ENCODE peak calls at places on chromosomes 6 and 20, in ten cellular contexts. One of them, this sample, is unnamed.

GRCh38 chr6:131368077-131368911 is 204.7 kb upstream of the ARG1 start:
- DNase-seq in upper lobe of right lung: peak
- DNase-seq in dorsolateral prefrontal cortex: peak
- DNase-seq in CD4-positive, alpha-beta T cell: no peak
- DNase-seq in lung: peak
- DNase-seq in aorta: peak
- DNase-seq in brain microvascular endothelial cell: no peak
- DNase-seq in sigmoid colon: no peak
- DNase-seq in CD8-positive, alpha-beta T cell: no peak
- DNase-seq in ovary: peak
- DNase-seq in this sample: no peak

GRCh38 chr6:45836984-45837383 is 178.7 kb downstream of the CLIC5 start:
- DNase-seq in upper lobe of right lung: no peak
- DNase-seq in dorsolateral prefrontal cortex: no peak
- DNase-seq in CD4-positive, alpha-beta T cell: no peak
- DNase-seq in lung: no peak
- DNase-seq in aorta: no peak
- DNase-seq in brain microvascular endothelial cell: no peak
- DNase-seq in sigmoid colon: no peak
- DNase-seq in CD8-positive, alpha-beta T cell: no peak
- DNase-seq in ovary: no peak
- DNase-seq in this sample: no peak

GRCh38 chr6:157613011-157613522 is 210.0 kb upstream of the SNX9 start:
- DNase-seq in upper lobe of right lung: no peak
- DNase-seq in dorsolateral prefrontal cortex: no peak
- DNase-seq in CD4-positive, alpha-beta T cell: no peak
- DNase-seq in lung: no peak
- DNase-seq in aorta: no peak
- DNase-seq in brain microvascular endothelial cell: peak
- DNase-seq in sigmoid colon: no peak
- DNase-seq in CD8-positive, alpha-beta T cell: no peak
- DNase-seq in ovary: no peak
- DNase-seq in this sample: no peak

GRCh38 chr6:118892248-118893094 is 1.5 kb upstream of the ASF1A start:
- DNase-seq in upper lobe of right lung: no peak
- DNase-seq in dorsolateral prefrontal cortex: no peak
- DNase-seq in CD4-positive, alpha-beta T cell: no peak
- DNase-seq in lung: no peak
- DNase-seq in aorta: no peak
- DNase-seq in brain microvascular endothelial cell: no peak
- DNase-seq in sigmoid colon: no peak
- DNase-seq in CD8-positive, alpha-beta T cell: no peak
- DNase-seq in ovary: no peak
- DNase-seq in this sample: no peak

GRCh38 chr6:148959008-148959407 is 212.2 kb downstream of the UST start:
- DNase-seq in upper lobe of right lung: no peak
- DNase-seq in dorsolateral prefrontal cortex: no peak
- DNase-seq in CD4-positive, alpha-beta T cell: no peak
- DNase-seq in lung: no peak
- DNase-seq in aorta: no peak
- DNase-seq in brain microvascular endothelial cell: no peak
- DNase-seq in sigmoid colon: no peak
- DNase-seq in CD8-positive, alpha-beta T cell: no peak
- DNase-seq in ovary: no peak
- DNase-seq in this sample: no peak

GRCh38 chr6:12408752-12409151 is 118.6 kb downstream of the EDN1 start:
- DNase-seq in upper lobe of right lung: no peak
- DNase-seq in dorsolateral prefrontal cortex: no peak
- DNase-seq in CD4-positive, alpha-beta T cell: no peak
- DNase-seq in lung: no peak
- DNase-seq in aorta: no peak
- DNase-seq in brain microvascular endothelial cell: no peak
- DNase-seq in sigmoid colon: no peak
- DNase-seq in CD8-positive, alpha-beta T cell: no peak
- DNase-seq in ovary: no peak
- DNase-seq in this sample: no peak

GRCh38 chr6:114403858-114404257 is 61.0 kb upstream of the HS3ST5 start:
- DNase-seq in upper lobe of right lung: no peak
- DNase-seq in dorsolateral prefrontal cortex: no peak
- DNase-seq in CD4-positive, alpha-beta T cell: no peak
- DNase-seq in lung: no peak
- DNase-seq in aorta: no peak
- DNase-seq in brain microvascular endothelial cell: no peak
- DNase-seq in sigmoid colon: no peak
- DNase-seq in CD8-positive, alpha-beta T cell: no peak
- DNase-seq in ovary: no peak
- DNase-seq in this sample: no peak

GRCh38 chr6:109807881-109808280 is 116.8 kb downstream of the FIG4 start:
- DNase-seq in upper lobe of right lung: no peak
- DNase-seq in dorsolateral prefrontal cortex: no peak
- DNase-seq in CD4-positive, alpha-beta T cell: no peak
- DNase-seq in lung: no peak
- DNase-seq in aorta: no peak
- DNase-seq in brain microvascular endothelial cell: no peak
- DNase-seq in sigmoid colon: no peak
- DNase-seq in CD8-positive, alpha-beta T cell: no peak
- DNase-seq in ovary: no peak
- DNase-seq in this sample: no peak

GRCh38 chr6:81759782-81760181 is 7.3 kb upstream of the TENT5A start:
- DNase-seq in upper lobe of right lung: no peak
- DNase-seq in dorsolateral prefrontal cortex: no peak
- DNase-seq in CD4-positive, alpha-beta T cell: no peak
- DNase-seq in lung: no peak
- DNase-seq in aorta: no peak
- DNase-seq in brain microvascular endothelial cell: peak
- DNase-seq in sigmoid colon: no peak
- DNase-seq in CD8-positive, alpha-beta T cell: no peak
- DNase-seq in ovary: no peak
- DNase-seq in this sample: no peak

GRCh38 chr6:169171951-169172350 is 81.7 kb downstream of the THBS2 start:
- DNase-seq in upper lobe of right lung: no peak
- DNase-seq in dorsolateral prefrontal cortex: no peak
- DNase-seq in CD4-positive, alpha-beta T cell: no peak
- DNase-seq in lung: peak
- DNase-seq in aorta: no peak
- DNase-seq in brain microvascular endothelial cell: peak
- DNase-seq in sigmoid colon: no peak
- DNase-seq in CD8-positive, alpha-beta T cell: no peak
- DNase-seq in ovary: no peak
- DNase-seq in this sample: peak

GRCh38 chr20:14609328-14610221 is 272.2 kb upstream of the FLRT3 start:
- DNase-seq in upper lobe of right lung: no peak
- DNase-seq in dorsolateral prefrontal cortex: no peak
- DNase-seq in CD4-positive, alpha-beta T cell: no peak
- DNase-seq in lung: no peak
- DNase-seq in aorta: no peak
- DNase-seq in brain microvascular endothelial cell: no peak
- DNase-seq in sigmoid colon: no peak
- DNase-seq in CD8-positive, alpha-beta T cell: no peak
- DNase-seq in ovary: no peak
- DNase-seq in this sample: no peak

GRCh38 chr6:101544286-101544685 is 150.8 kb downstream of the GRIK2 start:
- DNase-seq in upper lobe of right lung: no peak
- DNase-seq in dorsolateral prefrontal cortex: no peak
- DNase-seq in CD4-positive, alpha-beta T cell: no peak
- DNase-seq in lung: no peak
- DNase-seq in aorta: no peak
- DNase-seq in brain microvascular endothelial cell: peak
- DNase-seq in sigmoid colon: no peak
- DNase-seq in CD8-positive, alpha-beta T cell: no peak
- DNase-seq in ovary: no peak
- DNase-seq in this sample: no peak

GRCh38 chr6:142760152-142760551 is 184.8 kb downstream of the HIVEP2 start:
- DNase-seq in upper lobe of right lung: no peak
- DNase-seq in dorsolateral prefrontal cortex: no peak
- DNase-seq in CD4-positive, alpha-beta T cell: no peak
- DNase-seq in lung: no peak
- DNase-seq in aorta: no peak
- DNase-seq in brain microvascular endothelial cell: peak
- DNase-seq in sigmoid colon: no peak
- DNase-seq in CD8-positive, alpha-beta T cell: no peak
- DNase-seq in ovary: no peak
- DNase-seq in this sample: no peak

GRCh38 chr6:4010682-4011081 is 68.3 kb downstream of the FAM217A start:
- DNase-seq in upper lobe of right lung: no peak
- DNase-seq in dorsolateral prefrontal cortex: no peak
- DNase-seq in CD4-positive, alpha-beta T cell: no peak
- DNase-seq in lung: no peak
- DNase-seq in aorta: no peak
- DNase-seq in brain microvascular endothelial cell: no peak
- DNase-seq in sigmoid colon: no peak
- DNase-seq in CD8-positive, alpha-beta T cell: no peak
- DNase-seq in ovary: no peak
- DNase-seq in this sample: no peak

GRCh38 chr6:57064809-57065208 is 18.3 kb downstream of the KIAA1586 start:
- DNase-seq in upper lobe of right lung: no peak
- DNase-seq in dorsolateral prefrontal cortex: no peak
- DNase-seq in CD4-positive, alpha-beta T cell: no peak
- DNase-seq in lung: no peak
- DNase-seq in aorta: no peak
- DNase-seq in brain microvascular endothelial cell: peak
- DNase-seq in sigmoid colon: no peak
- DNase-seq in CD8-positive, alpha-beta T cell: no peak
- DNase-seq in ovary: no peak
- DNase-seq in this sample: no peak

DNA sequence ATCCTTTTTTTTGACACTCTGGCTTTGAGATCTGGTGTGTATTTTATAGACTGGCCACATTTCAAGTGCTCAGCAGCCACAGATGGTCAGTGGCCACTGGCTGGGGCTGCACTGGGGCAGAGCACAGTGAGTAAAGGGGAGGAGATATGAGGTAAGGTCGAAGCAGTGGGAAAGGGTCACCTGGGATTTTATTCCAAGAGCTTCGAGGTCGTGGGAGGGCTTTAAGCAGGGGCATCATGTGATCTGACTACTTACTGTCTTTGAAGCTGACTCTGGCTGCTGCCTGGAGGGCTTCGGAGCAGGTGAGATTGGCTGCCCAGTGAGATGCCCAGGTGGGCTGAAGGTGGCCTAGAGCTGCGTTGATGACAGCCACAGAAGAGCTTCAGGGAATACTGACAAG is 6.7 kb downstream of the C20orf203 start:
- DNase-seq in upper lobe of right lung: no peak
- DNase-seq in dorsolateral prefrontal cortex: no peak
- DNase-seq in CD4-positive, alpha-beta T cell: no peak
- DNase-seq in lung: no peak
- DNase-seq in aorta: no peak
- DNase-seq in brain microvascular endothelial cell: no peak
- DNase-seq in sigmoid colon: no peak
- DNase-seq in CD8-positive, alpha-beta T cell: no peak
- DNase-seq in ovary: no peak
- DNase-seq in this sample: no peak
- H3K27ac ChIP-seq in upper lobe of right lung: no peak
- H3K27ac ChIP-seq in dorsolateral prefrontal cortex: no peak
- H3K27ac ChIP-seq in CD4-positive, alpha-beta T cell: no peak
- H3K27ac ChIP-seq in lung: no peak
- H3K27ac ChIP-seq in aorta: no peak
- H3K27ac ChIP-seq in brain microvascular endothelial cell: no peak
- H3K27ac ChIP-seq in sigmoid colon: no peak
- H3K27ac ChIP-seq in CD8-positive, alpha-beta T cell: no peak
- H3K27ac ChIP-seq in ovary: no peak
- H3K27ac ChIP-seq in this sample: no peak

DNA sequence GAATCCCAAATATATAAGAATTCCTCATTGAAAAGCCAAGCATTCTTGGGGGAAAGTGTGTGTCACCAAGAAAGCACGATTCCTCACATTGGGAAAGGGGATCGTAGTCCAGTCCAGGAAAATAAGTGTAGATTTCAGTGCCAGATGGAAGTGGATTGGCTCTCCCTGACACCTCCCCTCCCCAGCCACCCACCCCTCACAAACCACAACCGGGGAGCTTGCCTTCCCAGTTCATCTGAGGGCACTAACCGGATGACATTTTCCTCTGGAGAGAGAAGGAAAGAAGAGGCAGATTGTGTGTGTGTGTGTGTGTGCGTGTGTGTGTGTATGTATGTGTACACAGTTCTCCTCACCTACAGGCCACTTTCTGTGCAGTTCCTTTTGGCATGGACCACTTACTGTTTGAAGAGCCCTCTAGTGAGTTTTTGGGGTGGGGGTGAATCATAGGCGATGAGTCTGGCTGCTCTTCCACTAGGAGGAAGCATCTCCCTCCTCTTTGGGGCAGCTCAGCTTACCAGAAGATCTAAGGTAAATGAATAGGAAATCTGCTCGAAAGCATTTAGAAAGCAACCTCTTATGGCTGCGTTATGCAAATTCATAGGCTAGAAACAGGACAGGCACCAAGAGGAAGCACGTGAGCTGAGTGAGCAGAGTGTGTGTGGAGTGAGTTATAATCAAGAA is 20.8 kb downstream of the DAAM2 start:
- DNase-seq in upper lobe of right lung: no peak
- DNase-seq in dorsolateral prefrontal cortex: no peak
- DNase-seq in CD4-positive, alpha-beta T cell: no peak
- DNase-seq in lung: no peak
- DNase-seq in aorta: no peak
- DNase-seq in brain microvascular endothelial cell: no peak
- DNase-seq in sigmoid colon: no peak
- DNase-seq in CD8-positive, alpha-beta T cell: no peak
- DNase-seq in ovary: no peak
- DNase-seq in this sample: no peak
- H3K27ac ChIP-seq in upper lobe of right lung: peak
- H3K27ac ChIP-seq in dorsolateral prefrontal cortex: peak
- H3K27ac ChIP-seq in CD4-positive, alpha-beta T cell: no peak
- H3K27ac ChIP-seq in lung: peak
- H3K27ac ChIP-seq in aorta: peak
- H3K27ac ChIP-seq in brain microvascular endothelial cell: no peak
- H3K27ac ChIP-seq in sigmoid colon: peak
- H3K27ac ChIP-seq in CD8-positive, alpha-beta T cell: no peak
- H3K27ac ChIP-seq in ovary: no peak
- H3K27ac ChIP-seq in this sample: peak

DNA sequence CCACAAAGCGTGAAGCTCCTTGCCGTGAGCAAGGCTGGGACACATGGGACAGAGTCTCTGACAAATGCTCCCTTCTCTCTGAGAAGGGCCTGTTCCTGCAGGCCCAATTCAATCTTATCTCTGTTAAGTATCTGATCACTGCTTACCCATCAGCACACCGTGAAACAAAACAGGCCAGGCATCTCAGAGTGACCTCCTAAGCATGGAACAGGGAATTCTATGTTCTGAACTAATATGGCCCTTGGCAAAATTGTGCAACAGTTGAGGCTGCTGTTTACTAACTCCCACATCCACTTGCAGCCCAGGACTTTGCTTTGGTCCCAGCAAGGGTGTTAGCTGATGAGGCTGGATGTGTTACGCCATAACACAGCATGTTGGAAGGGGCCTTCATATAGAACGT is 79.2 kb downstream of the GCLC start:
- DNase-seq in upper lobe of right lung: no peak
- DNase-seq in dorsolateral prefrontal cortex: no peak
- DNase-seq in CD4-positive, alpha-beta T cell: no peak
- DNase-seq in lung: no peak
- DNase-seq in aorta: no peak
- DNase-seq in brain microvascular endothelial cell: no peak
- DNase-seq in sigmoid colon: no peak
- DNase-seq in CD8-positive, alpha-beta T cell: no peak
- DNase-seq in ovary: no peak
- DNase-seq in this sample: no peak
- H3K27ac ChIP-seq in upper lobe of right lung: peak
- H3K27ac ChIP-seq in dorsolateral prefrontal cortex: no peak
- H3K27ac ChIP-seq in CD4-positive, alpha-beta T cell: no peak
- H3K27ac ChIP-seq in lung: peak
- H3K27ac ChIP-seq in aorta: no peak
- H3K27ac ChIP-seq in brain microvascular endothelial cell: no peak
- H3K27ac ChIP-seq in sigmoid colon: no peak
- H3K27ac ChIP-seq in CD8-positive, alpha-beta T cell: no peak
- H3K27ac ChIP-seq in ovary: no peak
- H3K27ac ChIP-seq in this sample: no peak

GRCh38 chr6:43331470-43331869 is 22.8 kb upstream of the CRIP3 start:
- DNase-seq in upper lobe of right lung: no peak
- DNase-seq in dorsolateral prefrontal cortex: no peak
- DNase-seq in CD4-positive, alpha-beta T cell: no peak
- DNase-seq in lung: no peak
- DNase-seq in aorta: no peak
- DNase-seq in brain microvascular endothelial cell: no peak
- DNase-seq in sigmoid colon: no peak
- DNase-seq in CD8-positive, alpha-beta T cell: no peak
- DNase-seq in ovary: no peak
- DNase-seq in this sample: no peak
- H3K27ac ChIP-seq in upper lobe of right lung: no peak
- H3K27ac ChIP-seq in dorsolateral prefrontal cortex: no peak
- H3K27ac ChIP-seq in CD4-positive, alpha-beta T cell: no peak
- H3K27ac ChIP-seq in lung: no peak
- H3K27ac ChIP-seq in aorta: no peak
- H3K27ac ChIP-seq in brain microvascular endothelial cell: no peak
- H3K27ac ChIP-seq in sigmoid colon: no peak
- H3K27ac ChIP-seq in CD8-positive, alpha-beta T cell: no peak
- H3K27ac ChIP-seq in ovary: no peak
- H3K27ac ChIP-seq in this sample: no peak

This sample was measured in coronary artery.